ENCODE peak calls at places on chromosomes 11 and 22, in ten cellular contexts. O is AG09319; E is amygdala; I is dermis blood vessel endothelial cell; X is psoas muscle; G is choroid plexus epithelial cell; W is NCI-H2171 treated with DMSO at 0.1 percent for 48 hours; J is AG04450; C is stimulated activated CD8-positive, alpha-beta memory T cell treated with anti-CD3 and anti-CD28 coated beads, Interleukin-2, amount 100 ng/mL, for 48 hours; H is activated gamma-delta T cell. R is an unnamed sample.

GRCh38 chr22:44882226-44882905 is 127.4 kb downstream of the PHF21B start:
- DNase-seq in J (no peak), X (peak; percentile 11), H (no peak), G (no peak), O (no peak), C (no peak), W (no peak), E (no peak), I (no peak), R (no peak)

GRCh38 chr11:123519055-123519796 is 89.2 kb downstream of the GRAMD1B start:
- DNase-seq in H (no peak), C (no peak), G (no peak), X (no peak), O (no peak), J (no peak), W (no peak), E (peak; percentile 51), I (no peak), R (no peak)

GRCh38 chr22:30573594-30574094 is 821 bp downstream of the GAL3ST1 start:
- DNase-seq in X (peak; percentile 45), W (peak; percentile 83), C (no peak), I (no peak), J (no peak), E (peak; percentile 23), O (no peak), H (no peak), G (no peak), R (no peak)

GRCh38 chr22:48358886-48359612 is 1468.6 kb downstream of the BRD1 start:
- DNase-seq in X (peak; percentile 35), E (no peak), H (no peak), O (no peak), J (no peak), G (no peak), C (no peak), I (no peak), W (peak; percentile 87), R (no peak)

GRCh38 chr11:77471520-77472234 is 2.2 kb downstream of the PAK1 start:
- DNase-seq in E (no peak), H (no peak), I (no peak), X (no peak), C (no peak), J (no peak), O (no peak), W (no peak), G (peak; percentile 22), R (no peak)

GRCh38 chr11:114228401-114229061 is 67.7 kb upstream of the NNMT start:
- DNase-seq in W (peak; percentile 73), G (no peak), C (no peak), O (no peak), X (no peak), H (no peak), J (no peak), E (peak; percentile 48), I (no peak), R (no peak)

GRCh38 chr11:27282141-27282590 is 80.8 kb downstream of the CCDC34 start:
- DNase-seq in J (peak; percentile 72), X (peak; percentile 58), O (peak; percentile 95), G (peak; percentile 98), C (no peak), H (no peak), E (no peak), I (peak; percentile 92), W (no peak), R (peak; percentile 82)

GRCh38 chr22:24554316-24555159 is at the start of gene GUCD1:
- DNase-seq in E (no peak), H (no peak), W (no peak), C (no peak), J (no peak), O (no peak), G (peak; percentile 51), I (peak; percentile 48), X (peak; percentile 65), R (peak; percentile 32)

GRCh38 chr11:34466802-34467488 is 28.2 kb downstream of the CAT start:
- DNase-seq in C (no peak), I (no peak), G (no peak), W (no peak), X (no peak), O (no peak), E (no peak), J (no peak), H (no peak), R (no peak)

GRCh38 chr11:86418929-86419328 is 44.2 kb downstream of the CCDC81 start:
- DNase-seq in E (no peak), I (peak; percentile 46), W (peak; percentile 80), O (no peak), J (no peak), X (no peak), G (peak; percentile 48), H (no peak), C (no peak), R (no peak)

GRCh38 chr11:112901904-112902303 is 59.3 kb upstream of the NCAM1 start:
- DNase-seq in I (no peak), J (no peak), H (no peak), X (no peak), G (no peak), W (no peak), C (no peak), O (no peak), E (no peak), R (no peak)

GRCh38 chr11:85407648-85408047 is 219.5 kb downstream of the DLG2 start:
- DNase-seq in H (no peak), C (no peak), O (no peak), W (peak; percentile 70), X (no peak), I (no peak), G (no peak), J (no peak), E (no peak), R (no peak)

GRCh38 chr11:17741487-17741886 is 6.9 kb downstream of the KCNC1 start:
- DNase-seq in E (no peak), O (no peak), G (no peak), J (no peak), W (no peak), X (peak; percentile 32), H (no peak), C (no peak), I (no peak), R (no peak)

GRCh38 chr11:122668562-122669090 is 13.1 kb downstream of the UBASH3B start:
- DNase-seq in H (no peak), E (no peak), J (peak; percentile 66), I (peak; percentile 46), C (no peak), W (peak; percentile 88), O (no peak), G (no peak), X (no peak), R (no peak)

GRCh38 chr11:126997641-126998040 is 2.9 kb downstream of the KIRREL3 start:
- DNase-seq in E (no peak), C (no peak), I (no peak), J (no peak), G (no peak), H (no peak), O (no peak), W (no peak), X (no peak), R (no peak)

GRCh38 chr22:46936378-46936916 is 174.0 kb downstream of the TBC1D22A start:
- DNase-seq in J (no peak), W (peak; percentile 30), I (no peak), H (no peak), C (no peak), G (no peak), X (no peak), E (peak; percentile 18), O (peak; percentile 7), R (no peak)